ENCODE peak calls at places on chromosomes 12 and 14, in eight cellular contexts. I, X, T, E, W, M, R and C are unnamed samples.

GRCh38 chr12:118103231-118103600 is 595 bp downstream of the VSIG10 start:
- DNase-seq in I (no peak), X (no peak), T (peak; percentile 38), E (peak; percentile 50), W (no peak), M (no peak), R (no peak), C (no peak)

GRCh38 chr12:53224897-53225634 is 6.9 kb downstream of the RARG start:
- DNase-seq in I (no peak), X (no peak), T (no peak), E (no peak), W (no peak), M (no peak), R (no peak), C (no peak)

GRCh38 chr12:116591608-116592115 is 32.5 kb downstream of the MAP1LC3B2 start:
- DNase-seq in I (no peak), X (no peak), T (no peak), E (no peak), W (no peak), M (no peak), R (no peak), C (no peak)

GRCh38 chr12:5185435-5186069 is 141.9 kb downstream of the KCNA5 start:
- DNase-seq in I (no peak), X (no peak), T (no peak), E (no peak), W (no peak), M (no peak), R (no peak), C (no peak)

GRCh38 chr12:33330940-33331339 is 108.7 kb downstream of the SYT10 start:
- DNase-seq in I (no peak), X (no peak), T (no peak), E (no peak), W (no peak), M (no peak), R (no peak), C (no peak)

GRCh38 chr12:93223440-93224426 is 154.0 kb upstream of the NUDT4 start:
- DNase-seq in I (no peak), X (no peak), T (no peak), E (peak; percentile 61), W (no peak), M (no peak), R (peak; percentile 37), C (peak; percentile 67)

GRCh38 chr12:50101663-50102062 is 2.1 kb upstream of the GPD1 start:
- DNase-seq in I (no peak), X (no peak), T (peak; percentile 58), E (no peak), W (no peak), M (no peak), R (peak; percentile 34), C (no peak)

GRCh38 chr12:49189731-49190314 is 943 bp upstream of the TUBA1A start:
- DNase-seq in I (no peak), X (no peak), T (no peak), E (no peak), W (no peak), M (no peak), R (no peak), C (no peak)

GRCh38 chr12:3661028-3661427 is 91.9 kb downstream of the CRACR2A start:
- DNase-seq in I (no peak), X (no peak), T (no peak), E (no peak), W (no peak), M (no peak), R (peak; percentile 19), C (no peak)

GRCh38 chr12:117100251-117100650 is 1.0 kb upstream of the TESC start:
- DNase-seq in I (no peak), X (no peak), T (peak; percentile 57), E (no peak), W (no peak), M (no peak), R (no peak), C (no peak)

GRCh38 chr12:14828896-14829295 is 14.4 kb downstream of the ART4 start:
- DNase-seq in I (no peak), X (no peak), T (peak; percentile 7), E (no peak), W (no peak), M (no peak), R (peak; percentile 33), C (no peak)

DNA sequence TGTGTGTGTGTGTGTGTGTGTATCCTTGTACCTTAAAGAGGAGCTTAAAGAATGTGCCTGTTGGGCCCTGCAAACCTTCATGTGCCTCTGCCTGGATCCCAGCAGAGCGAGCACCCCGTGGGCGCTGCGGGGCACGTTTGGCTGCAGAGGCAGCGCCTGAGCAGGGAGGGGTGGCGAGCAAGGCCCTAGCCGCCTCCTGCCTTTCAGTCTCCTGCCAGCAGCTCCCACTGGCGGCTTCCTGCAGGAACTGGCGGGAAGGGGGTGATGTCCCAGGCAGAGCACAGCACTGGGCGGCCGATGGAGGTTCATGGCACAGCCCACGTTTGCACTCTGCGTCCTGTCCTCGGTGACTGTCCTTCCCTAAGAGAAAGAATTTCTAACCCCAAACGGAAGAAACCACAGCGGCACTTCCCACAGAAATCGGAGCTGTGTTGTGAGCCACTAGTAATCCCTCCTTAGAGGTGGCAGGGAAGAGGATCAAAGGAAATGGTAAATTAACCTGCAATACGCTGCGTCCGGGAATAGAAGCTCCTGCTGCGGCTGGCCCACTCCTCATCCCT is 19.8 kb downstream of the ZBTB42 start:
- DNase-seq in I (no peak), X (no peak), T (peak; percentile 80), E (peak; percentile 66), W (no peak), M (no peak), R (peak; percentile 50), C (no peak)
- TF ChIP-seq CTCF in I (no peak), X (peak; percentile 49), T (peak; percentile 67), E (no peak), W (no peak), M (no peak), R (peak; percentile 82), C (peak; percentile 15)

GRCh38 chr14:78697341-78697740 is 527.2 kb downstream of the NRXN3 start:
- DNase-seq in I (no peak), X (no peak), T (peak; percentile 29), E (peak; percentile 11), W (no peak), M (no peak), R (peak; percentile 46), C (no peak)
- TF ChIP-seq CTCF in I (no peak), X (no peak), T (peak; percentile 31), E (peak; percentile 15), W (no peak), M (peak; percentile 62), R (peak; percentile 49), C (peak; percentile 9)

GRCh38 chr12:28583771-28584261 is 393.6 kb downstream of the CCDC91 start:
- DNase-seq in I (no peak), X (no peak), T (no peak), E (no peak), W (no peak), M (no peak), R (peak; percentile 11), C (no peak)
- TF ChIP-seq CTCF in I (no peak), X (no peak), T (peak; percentile 36), E (no peak), W (no peak), M (no peak), R (no peak), C (no peak)

GRCh38 chr12:26088999-26089398 is 35.8 kb downstream of the BHLHE41 start:
- DNase-seq in I (peak; percentile 41), X (no peak), T (no peak), E (no peak), W (no peak), M (peak; percentile 66), R (peak; percentile 73), C (no peak)

GRCh38 chr12:26092706-26093105 is 32.1 kb downstream of the BHLHE41 start:
- DNase-seq in I (no peak), X (no peak), T (no peak), E (no peak), W (no peak), M (no peak), R (no peak), C (no peak)

GRCh38 chr12:26090853-26091510 is 33.9 kb downstream of the BHLHE41 start:
- DNase-seq in I (no peak), X (no peak), T (peak; percentile 11), E (no peak), W (no peak), M (no peak), R (peak; percentile 65), C (no peak)

GRCh38 chr12:26097046-26097878 is 27.6 kb downstream of the BHLHE41 start:
- DNase-seq in I (peak; percentile 70), X (peak; percentile 74), T (peak; percentile 81), E (peak; percentile 64), W (peak; percentile 37), M (peak; percentile 67), R (peak; percentile 78), C (no peak)

DNA sequence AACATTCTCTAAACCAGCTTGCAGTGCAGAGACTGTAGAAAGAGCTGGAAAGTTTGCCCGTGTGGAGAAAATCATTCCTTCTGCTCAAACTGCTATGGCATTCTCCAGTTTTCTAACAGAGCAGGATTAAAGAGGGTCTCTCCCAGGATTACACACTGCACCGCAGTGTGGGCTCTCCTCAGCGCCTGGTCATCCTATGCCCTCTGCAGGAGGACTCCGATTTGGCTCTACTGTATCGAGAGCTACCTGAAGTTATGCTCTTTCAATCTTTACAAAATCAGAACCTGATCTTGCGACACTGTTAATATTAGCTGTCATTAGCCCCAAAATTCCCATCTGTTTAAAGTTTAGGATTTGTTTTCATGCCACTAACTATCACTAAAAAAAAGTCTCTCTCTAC is 33.0 kb downstream of the BHLHE41 start:
- DNase-seq in I (no peak), X (no peak), T (peak; percentile 32), E (no peak), W (no peak), M (no peak), R (no peak), C (no peak)
- TF ChIP-seq CTCF in I (no peak), X (peak; percentile 14), T (peak; percentile 25), E (no peak), W (no peak), M (no peak), R (no peak), C (peak; percentile 20)

GRCh38 chr14:69671365-69672050 is 60.1 kb downstream of the SUSD6 start:
- DNase-seq in I (no peak), X (no peak), T (no peak), E (no peak), W (no peak), M (no peak), R (no peak), C (no peak)
- TF ChIP-seq CTCF in I (no peak), X (no peak), T (no peak), E (no peak), W (no peak), M (no peak), R (no peak), C (no peak)